ENCODE peak calls at places on chromosomes 16 and 17, in eight cellular contexts. H is body of pancreas, J is stomach, K is transverse colon, U is H54, T is IMR-90, Z is HCT116, Q is A549. L is an unnamed sample.
A peak's percentile ranks its signal among the peaks of the same experiment; 100 is the strongest.

GRCh38 chr17:58402047-58402446 is 15.3 kb downstream of the RNF43 start:
- DNase-seq in H (no peak), J (no peak), Q (no peak), K (no peak), Z (peak; percentile 85), U (no peak), T (no peak), L (no peak)

GRCh38 chr16:87172632-87173031 is 144.6 kb downstream of the C16orf95 start:
- DNase-seq in H (no peak), T (no peak), Z (no peak), K (no peak), J (no peak), U (no peak), Q (peak; percentile 21), L (no peak)

GRCh38 chr17:72338847-72339790 is 218.3 kb downstream of the SOX9 start:
- DNase-seq in K (peak; percentile 17), U (peak; percentile 91), Z (peak; percentile 91), J (no peak), T (peak; percentile 97), Q (peak; percentile 70), H (peak; percentile 61), L (no peak)

GRCh38 chr16:65876200-65876498 is 490.3 kb upstream of the CDH5 start:
- DNase-seq in K (no peak), Z (no peak), U (no peak), T (peak; percentile 51), H (no peak), Q (no peak), J (no peak), L (no peak)

GRCh38 chr16:56551796-56552738 is 12.8 kb upstream of the MT4 start:
- DNase-seq in Z (no peak), H (peak; percentile 18), J (peak; percentile 59), U (no peak), T (no peak), K (peak; percentile 22), Q (no peak), L (no peak)

GRCh38 chr17:12613566-12613965 is 52.1 kb upstream of the MYOCD start:
- DNase-seq in U (no peak), T (peak; percentile 89), Z (no peak), Q (peak; percentile 52), H (no peak), J (no peak), K (no peak), L (no peak)

GRCh38 chr16:85491798-85492616 is 121.1 kb upstream of the GSE1 start:
- DNase-seq in H (peak; percentile 97), T (no peak), Z (peak; percentile 41), U (no peak), Q (no peak), J (peak; percentile 95), K (peak; percentile 52), L (no peak)

GRCh38 chr17:8946476-8946875 is 19.0 kb downstream of the PIK3R5 start:
- DNase-seq in K (no peak), H (no peak), J (no peak), T (peak; percentile 2), Q (no peak), U (no peak), Z (no peak), L (no peak)

GRCh38 chr16:67260426-67261063 is 11.8 kb downstream of the SLC9A5 start:
- DNase-seq in K (no peak), Q (peak; percentile 61), U (no peak), T (peak; percentile 72), Z (no peak), J (peak; percentile 61), H (peak; percentile 58), L (peak; percentile 73)

GRCh38 chr17:36534117-36534880 is at the start of gene MYO19:
- DNase-seq in K (peak; percentile 82), T (peak; percentile 44), U (peak; percentile 50), Q (peak; percentile 85), H (peak; percentile 63), Z (peak; percentile 67), J (peak; percentile 72), L (peak; percentile 68)

GRCh38 chr16:4538386-4539235 is at the start of gene CDIP1:
- DNase-seq in K (peak; percentile 97), T (peak; percentile 91), J (peak; percentile 99), H (peak; percentile 98), Q (peak; percentile 96), U (peak; percentile 63), Z (peak; percentile 89), L (peak; percentile 94)
- TF ChIP-seq POLR2A in K (peak; percentile 94), T (peak; percentile 77), J (no peak), H (peak; percentile 94), Q (peak; percentile 31), U (peak; percentile 82), Z (no peak), L (peak; percentile 61)

DNA sequence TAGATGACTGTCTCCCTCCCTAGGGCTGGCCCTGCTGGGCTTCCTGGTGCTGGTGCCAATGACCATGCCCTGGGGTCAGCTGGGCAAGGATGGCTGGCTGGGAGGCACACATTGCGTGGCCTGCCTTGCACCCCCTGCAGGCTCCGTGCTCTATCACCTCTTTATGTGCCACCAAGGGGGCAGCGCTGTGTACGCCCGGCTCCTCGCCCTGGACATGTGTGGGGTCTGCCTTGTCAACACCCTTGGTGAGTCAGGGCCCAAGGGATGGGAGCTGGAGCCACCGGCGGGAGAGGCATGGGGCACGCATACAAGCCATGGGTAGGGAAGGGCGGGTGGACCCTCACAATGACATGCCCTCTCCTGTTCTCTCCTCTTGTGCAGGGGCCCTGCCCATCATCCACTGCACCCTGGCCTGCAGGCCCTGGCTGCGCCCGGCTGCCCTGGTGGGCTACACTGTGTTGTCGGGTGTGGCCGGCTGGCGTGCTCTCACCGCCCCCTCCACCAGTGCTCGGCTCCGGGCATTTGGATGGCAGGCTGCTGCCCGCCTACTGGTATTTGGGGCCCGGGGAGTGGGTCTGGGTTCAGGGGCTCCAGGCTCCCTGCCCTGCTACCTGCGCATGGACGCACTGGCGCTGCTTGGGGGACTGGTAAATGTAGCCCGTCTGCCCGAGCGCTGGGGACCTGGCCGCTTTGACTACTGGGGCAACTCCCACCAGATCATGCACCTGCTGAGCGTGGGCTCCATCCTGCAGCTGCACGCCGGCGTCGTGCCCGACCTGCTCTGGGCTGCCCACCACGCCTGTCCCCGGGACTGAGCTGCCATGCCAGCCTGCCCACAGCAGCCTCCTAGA is 2.2 kb downstream of the PAQR4 start:
- DNase-seq in H (no peak), Q (no peak), J (no peak), Z (no peak), T (no peak), U (no peak), K (no peak), L (no peak)
- TF ChIP-seq POLR2A in H (no peak), Q (no peak), J (no peak), Z (no peak), T (no peak), U (no peak), K (no peak), L (peak; percentile 6)

GRCh38 chr17:76248013-76248782 is 7.9 kb upstream of the RNF157 start:
- DNase-seq in Q (no peak), Z (no peak), U (no peak), J (peak; percentile 28), T (no peak), K (no peak), H (peak; percentile 18), L (no peak)

GRCh38 chr17:76250141-76250540 is 9.8 kb upstream of the RNF157 start:
- DNase-seq in T (no peak), Z (no peak), Q (no peak), H (no peak), J (no peak), U (no peak), K (no peak), L (no peak)

GRCh38 chr17:76243826-76244679 is 3.8 kb upstream of the RNF157 start:
- DNase-seq in Q (no peak), U (no peak), K (no peak), Z (no peak), J (no peak), H (no peak), T (no peak), L (no peak)

GRCh38 chr17:76247304-76247703 is 7.0 kb upstream of the RNF157 start:
- DNase-seq in U (no peak), J (no peak), T (no peak), K (no peak), H (no peak), Q (no peak), Z (no peak), L (no peak)

GRCh38 chr17:76246080-76247066 is 6.1 kb upstream of the RNF157 start:
- DNase-seq in U (no peak), K (peak; percentile 74), J (no peak), Z (no peak), Q (no peak), T (peak; percentile 53), H (peak; percentile 21), L (no peak)
- TF ChIP-seq POLR2A in U (no peak), K (peak; percentile 48), J (no peak), Z (no peak), Q (no peak), T (no peak), H (no peak), L (no peak)

GRCh38 chr17:78143214-78144145 is 2.7 kb upstream of the C17orf99 start:
- DNase-seq in J (no peak), Z (no peak), K (no peak), U (no peak), Q (no peak), T (no peak), H (no peak), L (no peak)
- TF ChIP-seq POLR2A in J (no peak), Z (no peak), K (no peak), U (no peak), Q (no peak), T (no peak), H (no peak), L (no peak)

DNA sequence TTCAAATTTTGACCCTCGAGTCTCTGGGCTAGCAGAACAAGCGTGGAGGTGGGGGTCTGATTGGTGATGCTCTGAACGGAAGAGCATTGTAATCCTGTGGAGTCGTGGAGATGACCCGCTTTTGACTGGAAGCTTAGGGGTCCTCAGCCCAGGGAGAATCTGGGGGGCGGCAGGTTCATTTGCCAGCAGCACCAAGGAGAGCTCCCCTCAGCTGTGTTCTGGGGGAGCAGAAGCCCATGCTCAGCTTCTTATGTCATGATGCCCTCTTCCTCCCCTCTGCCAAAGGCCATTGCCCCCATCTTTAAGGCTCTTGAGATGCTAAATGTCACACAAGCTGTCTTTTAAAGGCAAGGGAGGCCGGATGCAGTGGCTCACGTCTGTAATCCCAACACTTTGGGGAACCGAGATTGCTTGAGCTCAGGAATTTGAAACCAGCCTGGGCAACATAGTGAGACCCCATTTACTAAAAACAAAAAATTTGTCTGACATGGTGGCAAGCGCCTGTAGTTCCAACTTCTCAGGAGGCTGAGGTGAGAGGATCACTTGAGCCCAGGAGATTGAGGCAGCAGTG is 19.3 kb downstream of the LDHD start:
- DNase-seq in T (no peak), J (no peak), H (no peak), Q (no peak), K (no peak), Z (no peak), U (no peak), L (no peak)
- TF ChIP-seq POLR2A in T (no peak), J (no peak), H (no peak), Q (no peak), K (no peak), Z (no peak), U (no peak), L (no peak)

L was measured in erythroblast.